ENCODE peak calls at places on chromosomes 3 and 15, in seven cellular contexts. One of them, this sample, is unnamed.

GRCh38 chr15:40565333-40566238 is 744 bp upstream of the CCDC32 start:
- DNase-seq in nephron progenitor cell: no peak
- DNase-seq in A549: no peak
- DNase-seq in BJ: no peak
- DNase-seq in IMR-90: no peak
- DNase-seq in tibial artery: no peak
- DNase-seq in fibroblast of lung: no peak
- DNase-seq in this sample: no peak

GRCh38 chr3:37726445-37727000 is 135.2 kb upstream of the CTDSPL start:
- DNase-seq in nephron progenitor cell: no peak
- DNase-seq in A549: no peak
- DNase-seq in BJ: no peak
- DNase-seq in IMR-90: no peak
- DNase-seq in tibial artery: peak; percentile 32
- DNase-seq in fibroblast of lung: no peak
- DNase-seq in this sample: no peak

GRCh38 chr3:169071003-169071402 is 592.5 kb downstream of the MECOM start:
- DNase-seq in nephron progenitor cell: no peak
- DNase-seq in A549: no peak
- DNase-seq in BJ: peak; percentile 78
- DNase-seq in IMR-90: peak; percentile 36
- DNase-seq in tibial artery: no peak
- DNase-seq in fibroblast of lung: peak; percentile 24
- DNase-seq in this sample: no peak

GRCh38 chr3:101780661-101781060 is 1.6 kb downstream of the NXPE3 start:
- DNase-seq in nephron progenitor cell: no peak
- DNase-seq in A549: peak; percentile 53
- DNase-seq in BJ: peak; percentile 48
- DNase-seq in IMR-90: peak; percentile 91
- DNase-seq in tibial artery: no peak
- DNase-seq in fibroblast of lung: peak; percentile 89
- DNase-seq in this sample: no peak

GRCh38 chr3:38634133-38634532 is 15.4 kb downstream of the SCN5A start:
- DNase-seq in nephron progenitor cell: no peak
- DNase-seq in A549: no peak
- DNase-seq in BJ: peak; percentile 19
- DNase-seq in IMR-90: peak; percentile 62
- DNase-seq in tibial artery: no peak
- DNase-seq in fibroblast of lung: no peak
- DNase-seq in this sample: no peak

GRCh38 chr3:55629432-55629831 is 142.3 kb upstream of the WNT5A start:
- DNase-seq in nephron progenitor cell: no peak
- DNase-seq in A549: no peak
- DNase-seq in BJ: no peak
- DNase-seq in IMR-90: peak; percentile 31
- DNase-seq in tibial artery: no peak
- DNase-seq in fibroblast of lung: no peak
- DNase-seq in this sample: no peak

GRCh38 chr15:63050737-63051700 is 8.5 kb downstream of the TPM1 start:
- DNase-seq in nephron progenitor cell: no peak
- DNase-seq in A549: no peak
- DNase-seq in BJ: no peak
- DNase-seq in IMR-90: peak; percentile 88
- DNase-seq in tibial artery: no peak
- DNase-seq in fibroblast of lung: peak; percentile 97
- DNase-seq in this sample: no peak

GRCh38 chr3:11373645-11374044 is 101.4 kb downstream of the ATG7 start:
- DNase-seq in nephron progenitor cell: no peak
- DNase-seq in A549: no peak
- DNase-seq in BJ: no peak
- DNase-seq in IMR-90: no peak
- DNase-seq in tibial artery: no peak
- DNase-seq in fibroblast of lung: no peak
- DNase-seq in this sample: no peak

GRCh38 chr3:46998121-46998851 is 18.8 kb downstream of the NBEAL2 start:
- DNase-seq in nephron progenitor cell: peak; percentile 79
- DNase-seq in A549: peak; percentile 64
- DNase-seq in BJ: no peak
- DNase-seq in IMR-90: peak; percentile 18
- DNase-seq in tibial artery: peak; percentile 81
- DNase-seq in fibroblast of lung: peak; percentile 39
- DNase-seq in this sample: peak; percentile 65

GRCh38 chr3:101944308-101944707 is 95.0 kb downstream of the NFKBIZ start:
- DNase-seq in nephron progenitor cell: no peak
- DNase-seq in A549: no peak
- DNase-seq in BJ: no peak
- DNase-seq in IMR-90: no peak
- DNase-seq in tibial artery: no peak
- DNase-seq in fibroblast of lung: no peak
- DNase-seq in this sample: no peak

GRCh38 chr3:52829906-52830463 is 487 bp downstream of the ITIH4 start:
- DNase-seq in nephron progenitor cell: no peak
- DNase-seq in A549: no peak
- DNase-seq in BJ: no peak
- DNase-seq in IMR-90: no peak
- DNase-seq in tibial artery: no peak
- DNase-seq in fibroblast of lung: no peak
- DNase-seq in this sample: no peak

DNA sequence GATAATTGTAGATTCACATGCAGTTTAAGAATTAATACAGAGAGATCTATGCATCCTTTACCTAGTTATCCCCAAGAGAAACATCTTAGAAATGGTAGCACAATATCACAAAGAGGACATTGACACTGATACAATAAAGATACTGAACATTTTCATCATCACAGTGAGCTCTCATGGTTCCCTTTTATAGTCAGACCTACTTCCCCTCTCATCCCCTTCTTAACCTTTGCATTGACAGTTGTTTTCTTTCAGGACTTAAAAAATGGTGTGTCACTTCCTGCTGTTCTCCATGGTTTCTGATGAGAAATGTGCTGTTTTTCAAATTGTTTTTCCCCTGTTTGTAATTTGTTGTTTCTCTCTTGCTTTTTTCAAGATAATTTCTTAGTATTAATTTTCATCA is 89.9 kb downstream of the SATB1 start:
- DNase-seq in nephron progenitor cell: no peak
- DNase-seq in A549: no peak
- DNase-seq in BJ: no peak
- DNase-seq in IMR-90: no peak
- DNase-seq in tibial artery: no peak
- DNase-seq in fibroblast of lung: no peak
- DNase-seq in this sample: no peak
- TF ChIP-seq CTCF in nephron progenitor cell: no peak
- TF ChIP-seq CTCF in A549: no peak
- TF ChIP-seq CTCF in BJ: no peak
- TF ChIP-seq CTCF in IMR-90: no peak
- TF ChIP-seq CTCF in tibial artery: no peak
- TF ChIP-seq CTCF in fibroblast of lung: no peak
- TF ChIP-seq CTCF in this sample: no peak

DNA sequence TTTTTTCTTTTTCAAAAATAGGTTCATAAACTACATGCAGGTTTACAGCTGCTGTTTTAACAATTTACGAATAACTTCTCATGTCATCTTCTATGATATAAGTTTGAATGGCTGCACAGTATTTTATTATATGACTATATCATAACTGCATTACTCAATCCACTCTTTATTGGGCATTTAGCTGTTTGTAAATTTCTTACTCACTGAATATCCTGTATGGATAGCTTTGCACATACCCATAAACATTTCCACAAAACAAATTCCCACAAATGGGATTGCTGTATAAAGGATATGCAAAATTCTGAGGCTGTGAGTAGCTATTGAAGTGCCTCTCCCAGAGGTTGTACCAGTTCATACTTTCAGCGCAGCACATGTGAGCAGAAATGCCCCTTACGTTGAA is 25.0 kb downstream of the TTC23 start:
- DNase-seq in nephron progenitor cell: no peak
- DNase-seq in A549: no peak
- DNase-seq in BJ: no peak
- DNase-seq in IMR-90: no peak
- DNase-seq in tibial artery: no peak
- DNase-seq in fibroblast of lung: no peak
- DNase-seq in this sample: no peak
- TF ChIP-seq CTCF in nephron progenitor cell: no peak
- TF ChIP-seq CTCF in A549: no peak
- TF ChIP-seq CTCF in BJ: no peak
- TF ChIP-seq CTCF in IMR-90: no peak
- TF ChIP-seq CTCF in tibial artery: no peak
- TF ChIP-seq CTCF in fibroblast of lung: no peak
- TF ChIP-seq CTCF in this sample: no peak

DNA sequence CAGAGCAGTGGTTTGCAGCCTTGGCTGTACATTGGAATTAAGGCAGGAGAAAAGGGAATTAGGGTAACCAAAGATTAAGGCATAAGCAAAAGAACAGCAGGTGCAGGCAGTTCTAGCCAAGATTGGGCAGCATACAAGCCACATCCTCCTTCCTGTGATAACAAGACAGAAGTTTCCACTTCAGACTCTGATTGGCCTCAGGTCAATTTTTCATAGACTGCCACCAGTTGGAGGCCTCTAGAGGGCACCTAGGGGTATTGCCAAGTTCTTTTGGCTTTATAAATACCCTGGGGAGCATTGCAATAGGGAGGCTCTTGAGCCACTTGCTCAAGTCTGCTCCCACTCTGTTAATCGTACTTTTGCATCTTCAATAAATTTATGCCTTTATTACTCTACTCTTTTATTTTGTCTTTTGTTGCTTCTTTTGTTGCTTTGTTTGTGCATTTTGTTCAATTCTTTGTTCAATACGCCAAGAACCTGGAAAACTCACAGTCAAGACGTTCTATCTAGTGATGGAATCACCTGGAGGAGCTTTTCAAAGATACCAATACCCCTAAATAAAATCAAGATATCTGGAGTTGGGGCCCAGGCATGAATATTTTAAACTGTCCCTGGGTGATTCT is 32.2 kb upstream of the FMN1 start:
- DNase-seq in nephron progenitor cell: no peak
- DNase-seq in A549: peak; percentile 86
- DNase-seq in BJ: no peak
- DNase-seq in IMR-90: no peak
- DNase-seq in tibial artery: no peak
- DNase-seq in fibroblast of lung: peak; percentile 49
- DNase-seq in this sample: peak; percentile 40
- TF ChIP-seq CTCF in nephron progenitor cell: peak; percentile 37
- TF ChIP-seq CTCF in A549: peak; percentile 57
- TF ChIP-seq CTCF in BJ: peak; percentile 25
- TF ChIP-seq CTCF in IMR-90: no peak
- TF ChIP-seq CTCF in tibial artery: peak; percentile 36
- TF ChIP-seq CTCF in fibroblast of lung: peak; percentile 39
- TF ChIP-seq CTCF in this sample: peak; percentile 75

DNA sequence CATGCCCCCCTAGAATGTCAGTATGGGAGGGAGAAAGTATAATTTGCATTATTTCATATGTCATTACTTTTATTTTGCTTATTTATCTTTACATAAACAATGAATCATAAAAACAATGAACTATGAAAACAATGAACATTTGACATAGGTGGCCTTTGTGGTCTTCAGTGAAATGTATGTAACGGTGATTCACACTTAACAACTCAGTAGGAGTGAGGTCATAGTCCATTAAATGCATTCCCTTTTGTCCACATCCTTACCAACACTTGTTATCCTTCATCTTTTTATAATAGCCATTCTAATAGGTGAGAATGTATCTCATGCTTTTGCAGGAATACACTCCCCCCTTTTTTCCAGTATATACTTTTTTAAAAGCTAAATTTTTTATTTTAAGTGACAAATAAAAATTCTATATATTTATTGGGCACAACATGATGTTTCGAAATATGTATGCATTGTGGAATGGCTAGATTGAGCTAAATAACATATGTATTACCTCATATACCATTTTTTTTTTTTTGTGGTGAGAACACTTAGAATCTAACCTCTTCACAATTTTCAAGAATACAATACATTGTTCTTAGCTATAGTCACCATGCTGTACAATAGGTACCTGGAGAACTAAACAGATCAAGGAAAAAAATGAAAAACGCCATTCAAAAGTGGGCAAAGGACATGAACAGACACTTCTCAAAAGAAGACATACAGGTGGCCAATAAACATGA is 189.5 kb downstream of the WDR72 start:
- DNase-seq in nephron progenitor cell: no peak
- DNase-seq in A549: no peak
- DNase-seq in BJ: no peak
- DNase-seq in IMR-90: no peak
- DNase-seq in tibial artery: no peak
- DNase-seq in fibroblast of lung: no peak
- DNase-seq in this sample: no peak
- TF ChIP-seq CTCF in nephron progenitor cell: no peak
- TF ChIP-seq CTCF in A549: no peak
- TF ChIP-seq CTCF in BJ: no peak
- TF ChIP-seq CTCF in IMR-90: no peak
- TF ChIP-seq CTCF in tibial artery: no peak
- TF ChIP-seq CTCF in fibroblast of lung: no peak
- TF ChIP-seq CTCF in this sample: no peak

GRCh38 chr15:43879386-43880355 is 52.9 kb downstream of the WDR76 start:
- DNase-seq in nephron progenitor cell: no peak
- DNase-seq in A549: no peak
- DNase-seq in BJ: no peak
- DNase-seq in IMR-90: no peak
- DNase-seq in tibial artery: no peak
- DNase-seq in fibroblast of lung: no peak
- DNase-seq in this sample: no peak

GRCh38 chr15:43878466-43878865 is 51.7 kb downstream of the WDR76 start:
- DNase-seq in nephron progenitor cell: no peak
- DNase-seq in A549: no peak
- DNase-seq in BJ: no peak
- DNase-seq in IMR-90: no peak
- DNase-seq in tibial artery: no peak
- DNase-seq in fibroblast of lung: no peak
- DNase-seq in this sample: no peak

GRCh38 chr15:43883571-43883970 is 56.8 kb downstream of the WDR76 start:
- DNase-seq in nephron progenitor cell: no peak
- DNase-seq in A549: no peak
- DNase-seq in BJ: no peak
- DNase-seq in IMR-90: no peak
- DNase-seq in tibial artery: no peak
- DNase-seq in fibroblast of lung: no peak
- DNase-seq in this sample: no peak

GRCh38 chr15:43880406-43881184 is 53.8 kb downstream of the WDR76 start:
- DNase-seq in nephron progenitor cell: no peak
- DNase-seq in A549: no peak
- DNase-seq in BJ: no peak
- DNase-seq in IMR-90: peak; percentile 34
- DNase-seq in tibial artery: no peak
- DNase-seq in fibroblast of lung: no peak
- DNase-seq in this sample: no peak

GRCh38 chr15:43881944-43882343 is 55.1 kb downstream of the WDR76 start:
- DNase-seq in nephron progenitor cell: no peak
- DNase-seq in A549: no peak
- DNase-seq in BJ: no peak
- DNase-seq in IMR-90: no peak
- DNase-seq in tibial artery: no peak
- DNase-seq in fibroblast of lung: no peak
- DNase-seq in this sample: no peak
- TF ChIP-seq CTCF in nephron progenitor cell: peak; percentile 41
- TF ChIP-seq CTCF in A549: peak; percentile 40
- TF ChIP-seq CTCF in BJ: peak; percentile 49
- TF ChIP-seq CTCF in IMR-90: peak; percentile 20
- TF ChIP-seq CTCF in tibial artery: no peak
- TF ChIP-seq CTCF in fibroblast of lung: peak; percentile 43
- TF ChIP-seq CTCF in this sample: no peak

This sample was measured in natural killer cell.